ENCODE peak calls at places on chromosome 2, in five cellular contexts. S is suprapubic skin, I is uterus, P is neural progenitor cell, D is left lung. K is an unnamed sample.
A peak's percentile ranks its signal among the peaks of the same experiment; 100 is the strongest.

GRCh38 chr2:24272161-24272802 is 88.1 kb downstream of the ITSN2 start:
- DNase-seq in D (no peak), I (no peak), S (no peak), P (no peak), K (no peak)

GRCh38 chr2:84991404-84992151 is 20.6 kb downstream of the KCMF1 start:
- DNase-seq in P (no peak), D (no peak), S (no peak), I (no peak), K (no peak)

GRCh38 chr2:109435066-109435690 is 178.6 kb downstream of the SEPTIN10 start:
- DNase-seq in I (no peak), D (peak; percentile 13), P (no peak), S (peak; percentile 53), K (no peak)

GRCh38 chr2:9174771-9175441 is 31.7 kb upstream of the ASAP2 start:
- DNase-seq in I (no peak), D (peak; percentile 78), P (no peak), S (no peak), K (peak; percentile 68)

GRCh38 chr2:174704647-174705046 is 59.6 kb downstream of the CHRNA1 start:
- DNase-seq in P (no peak), D (no peak), I (no peak), S (no peak), K (no peak)

GRCh38 chr2:233021771-233022170 is 8.7 kb upstream of the NGEF start:
- DNase-seq in S (no peak), D (no peak), I (no peak), P (no peak), K (no peak)

GRCh38 chr2:42793314-42794270 is 1.2 kb upstream of the HAAO start:
- DNase-seq in D (no peak), I (no peak), S (no peak), P (peak; percentile 53), K (no peak)

GRCh38 chr2:240925576-240926515 is 19.7 kb downstream of the CROCC2 start:
- DNase-seq in D (peak; percentile 31), S (peak; percentile 54), P (no peak), I (peak; percentile 9), K (peak; percentile 44)

GRCh38 chr2:139825726-139826125 is 1045.5 kb upstream of the NXPH2 start:
- DNase-seq in I (no peak), P (no peak), S (no peak), D (no peak), K (no peak)

GRCh38 chr2:164141271-164141670 is 405.5 kb upstream of the FIGN start:
- DNase-seq in D (no peak), I (no peak), S (no peak), P (no peak), K (no peak)

GRCh38 chr2:86249843-86250402 is 50.7 kb downstream of the MRPL35 start:
- DNase-seq in S (no peak), P (no peak), I (peak; percentile 31), D (no peak), K (no peak)

GRCh38 chr2:118837067-118837466 is 10.4 kb downstream of the EN1 start:
- DNase-seq in P (no peak), D (no peak), S (peak; percentile 39), I (no peak), K (no peak)

GRCh38 chr2:196989496-196989895 is 63.0 kb upstream of the PGAP1 start:
- DNase-seq in D (no peak), I (no peak), P (no peak), S (no peak), K (no peak)

GRCh38 chr2:218856168-218856895 is 3.3 kb upstream of the WNT6 start:
- DNase-seq in D (no peak), P (no peak), I (no peak), S (peak; percentile 29), K (no peak)

GRCh38 chr2:16130541-16130880 is 190.2 kb downstream of the MYCN start:
- DNase-seq in D (no peak), I (no peak), P (no peak), S (no peak), K (no peak)

GRCh38 chr2:39718483-39718882 is 52.8 kb downstream of the TMEM178A start:
- DNase-seq in D (no peak), P (no peak), I (no peak), S (no peak), K (no peak)

GRCh38 chr2:213806125-213806726 is 522.0 kb downstream of the SPAG16 start:
- DNase-seq in I (no peak), S (no peak), D (no peak), P (peak; percentile 9), K (no peak)

GRCh38 chr2:222713007-222713406 is 41.5 kb downstream of the MOGAT1 start:
- DNase-seq in D (no peak), S (no peak), P (no peak), I (no peak), K (no peak)

GRCh38 chr2:159147687-159148086 is 138.8 kb downstream of the WDSUB1 start:
- DNase-seq in S (no peak), I (no peak), D (no peak), P (no peak), K (no peak)

GRCh38 chr2:20141056-20141762 is 83.7 kb downstream of the SDC1 start:
- DNase-seq in P (no peak), S (peak; percentile 84), I (peak; percentile 67), D (peak; percentile 78), K (peak; percentile 76)

GRCh38 chr2:120653871-120654270 is 81.8 kb upstream of the GLI2 start:
- DNase-seq in S (no peak), I (no peak), D (no peak), P (no peak), K (no peak)

GRCh38 chr2:119367472-119368099 is 809 bp downstream of the DBI start:
- DNase-seq in I (peak; percentile 27), P (peak; percentile 83), D (peak; percentile 75), S (peak; percentile 81), K (peak; percentile 76)

GRCh38 chr2:142965464-142965863 is 88.0 kb downstream of the KYNU start:
- DNase-seq in P (no peak), D (no peak), I (no peak), S (no peak), K (no peak)

GRCh38 chr2:218400167-218400929 is 680 bp downstream of the CTDSP1 start:
- DNase-seq in I (peak; percentile 56), S (peak; percentile 83), P (peak; percentile 44), D (peak; percentile 56), K (peak; percentile 76)

GRCh38 chr2:12587729-12588522 is 128.8 kb upstream of the TRIB2 start:
- DNase-seq in I (peak; percentile 61), S (no peak), P (no peak), D (peak; percentile 41), K (no peak)

GRCh38 chr2:172200495-172201085 is 97.9 kb upstream of the DLX2 start:
- DNase-seq in D (no peak), I (no peak), S (no peak), P (peak; percentile 32), K (no peak)

GRCh38 chr2:214127178-214127970 is 283.5 kb upstream of the VWC2L start:
- DNase-seq in P (peak; percentile 41), S (peak; percentile 75), D (no peak), I (peak; percentile 20), K (no peak)

GRCh38 chr2:174325932-174326879 is 8.5 kb upstream of the SP9 start:
- DNase-seq in S (peak; percentile 86), I (no peak), D (peak; percentile 54), P (peak; percentile 67), K (peak; percentile 59)

GRCh38 chr2:203918264-203918663 is 18.3 kb upstream of the ICOS start:
- DNase-seq in S (no peak), P (peak; percentile 21), I (no peak), D (no peak), K (no peak)

GRCh38 chr2:178912416-178913056 is 105.3 kb upstream of the TTN start:
- DNase-seq in S (no peak), D (no peak), P (no peak), I (no peak), K (no peak)

GRCh38 chr2:189592353-189592984 is 11.9 kb upstream of the SLC40A1 start:
- DNase-seq in I (no peak), S (no peak), P (no peak), D (no peak), K (no peak)

GRCh38 chr2:85057236-85057635 is 76.0 kb upstream of the TCF7L1 start:
- DNase-seq in P (no peak), I (no peak), D (no peak), S (no peak), K (no peak)

GRCh38 chr2:237618449-237618848 is 8.9 kb upstream of the LRRFIP1 start:
- DNase-seq in D (no peak), I (no peak), S (no peak), P (no peak), K (no peak)

GRCh38 chr2:230472619-230473018 is 56.6 kb downstream of the SP100 start:
- DNase-seq in P (no peak), S (no peak), I (no peak), D (no peak), K (no peak)
- H3K4me1 ChIP-seq in P (peaks cover 5% of the 10 kb centered on the region), S (no peaks in the 10 kb centered on the region), I (no peaks in the 10 kb centered on the region), D (no peaks in the 10 kb centered on the region), K (no peaks in the 10 kb centered on the region)

GRCh38 chr2:236177604-236177966 is 9.4 kb upstream of the GBX2 start:
- DNase-seq in S (no peak), I (no peak), D (no peak), P (peak; percentile 87), K (no peak)
- H3K4me3 ChIP-seq in S (peak overlapping the region; percentile 34), I (no peak overlapping the region), D (no peak overlapping the region), P (peak overlapping the region; percentile 48), K (no peak overlapping the region)

GRCh38 chr2:65620524-65620923 is 188.1 kb upstream of the SPRED2 start:
- DNase-seq in D (no peak), I (no peak), P (peak; percentile 25), S (no peak), K (no peak)
- TF ChIP-seq CTCF in D (no peak), I (peak; percentile 41), P (peak; percentile 51), S (no peak), K (no peak)

GRCh38 chr2:207136872-207137271 is 28.9 kb downstream of the KLF7 start:
- DNase-seq in S (no peak), D (no peak), I (no peak), P (no peak), K (no peak)
- H3K4me1 ChIP-seq in S (peaks cover 61% of the 10 kb centered on the region), D (peaks cover 34% of the 10 kb centered on the region), I (peaks cover 32% of the 10 kb centered on the region), P (peaks cover 41% of the 10 kb centered on the region), K (peaks cover 98% of the 10 kb centered on the region)

GRCh38 chr2:105397025-105397722 is 1.7 kb downstream of the FHL2 start:
- DNase-seq in I (no peak), S (no peak), P (no peak), D (no peak), K (no peak)
- H3K4me3 ChIP-seq in I (peak overlapping the region; percentile 67), S (peak overlapping the region; percentile 56), P (no peak overlapping the region), D (no peak overlapping the region), K (no peak overlapping the region)